ENCODE peak calls at places on chromosomes 4 and X, in nine cellular contexts. W, U, L, F, O, B, R, Y and J are unnamed samples.

GRCh38 chrX:39813631-39814246 is 284.0 kb downstream of the BCOR start:
- ATAC-seq in L (peak; percentile 9), F (peak; percentile 36), B (peak; percentile 90), R (no peak), Y (no peak), O (no peak), U (peak; percentile 91), W (peak; percentile 61), J (peak; percentile 80)

GRCh38 chr4:51999250-51999649 is 20.9 kb downstream of the LRRC66 start:
- ATAC-seq in W (no peak), L (no peak), R (no peak), B (peak; percentile 62), Y (no peak), O (no peak), U (no peak), F (no peak), J (no peak)

GRCh38 chr4:7894677-7895181 is 44.9 kb downstream of the AFAP1 start:
- ATAC-seq in L (no peak), Y (no peak), W (no peak), U (peak; percentile 25), R (no peak), F (no peak), O (no peak), B (no peak), J (no peak)

GRCh38 chr4:54063224-54063623 is 1.2 kb downstream of the CHIC2 start:
- ATAC-seq in W (no peak), R (no peak), F (peak; percentile 20), U (no peak), Y (no peak), B (no peak), L (peak; percentile 6), O (no peak), J (no peak)

GRCh38 chr4:886244-886643 is 45.9 kb downstream of the GAK start:
- ATAC-seq in O (no peak), L (no peak), B (no peak), U (no peak), W (no peak), R (no peak), Y (no peak), F (no peak), J (no peak)

GRCh38 chrX:101452051-101452450 is 33.2 kb upstream of the ARMCX4 start:
- ATAC-seq in O (no peak), L (no peak), R (no peak), U (no peak), Y (no peak), F (no peak), W (no peak), B (no peak), J (no peak)

GRCh38 chr4:123419885-123420743 is 23.5 kb downstream of the SPRY1 start:
- ATAC-seq in L (no peak), B (no peak), F (no peak), O (no peak), U (no peak), Y (no peak), W (no peak), R (peak; percentile 18), J (no peak)

GRCh38 chrX:110204986-110205385 is 112.9 kb downstream of the AMMECR1 start:
- ATAC-seq in L (no peak), W (no peak), F (peak; percentile 44), U (no peak), R (no peak), O (no peak), B (no peak), Y (no peak), J (no peak)

GRCh38 chr4:688695-689497 is at the start of gene SLC49A3:
- ATAC-seq in U (peak; percentile 35), Y (peak; percentile 17), W (peak; percentile 8), L (peak; percentile 18), F (no peak), O (peak; percentile 15), B (peak; percentile 35), R (peak; percentile 32), J (peak; percentile 8)

DNA sequence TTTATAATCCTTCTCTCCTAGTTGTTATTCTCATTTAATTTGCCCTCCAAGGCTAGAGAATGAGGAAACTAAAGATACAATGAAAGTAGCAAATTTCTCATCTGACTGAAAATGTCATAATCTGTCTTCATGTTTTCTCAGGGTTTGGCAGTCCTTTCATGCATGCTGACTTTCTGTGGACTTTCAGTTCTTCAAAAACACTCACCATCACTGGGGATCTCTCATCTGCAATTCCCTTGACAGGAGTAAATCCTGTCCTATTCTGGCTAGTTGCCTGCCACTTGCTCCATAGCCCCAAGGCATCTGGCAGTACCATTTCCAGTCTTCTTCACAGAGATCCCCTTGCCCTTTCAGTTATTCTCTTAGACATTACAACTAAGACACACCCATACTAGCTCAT is 449.8 kb upstream of the KLHL4 start:
- ATAC-seq in F (no peak), Y (no peak), O (no peak), R (no peak), B (no peak), L (no peak), W (no peak), U (no peak), J (no peak)
- H3K27me3 ChIP-seq in F (no peaks in the 10 kb centered on the region), Y (no peaks in the 10 kb centered on the region), O (no peaks in the 10 kb centered on the region), R (no peaks in the 10 kb centered on the region), B (no peaks in the 10 kb centered on the region), L (no peaks in the 10 kb centered on the region), W (no peaks in the 10 kb centered on the region), U (no peaks in the 10 kb centered on the region), J (no peaks in the 10 kb centered on the region)

DNA sequence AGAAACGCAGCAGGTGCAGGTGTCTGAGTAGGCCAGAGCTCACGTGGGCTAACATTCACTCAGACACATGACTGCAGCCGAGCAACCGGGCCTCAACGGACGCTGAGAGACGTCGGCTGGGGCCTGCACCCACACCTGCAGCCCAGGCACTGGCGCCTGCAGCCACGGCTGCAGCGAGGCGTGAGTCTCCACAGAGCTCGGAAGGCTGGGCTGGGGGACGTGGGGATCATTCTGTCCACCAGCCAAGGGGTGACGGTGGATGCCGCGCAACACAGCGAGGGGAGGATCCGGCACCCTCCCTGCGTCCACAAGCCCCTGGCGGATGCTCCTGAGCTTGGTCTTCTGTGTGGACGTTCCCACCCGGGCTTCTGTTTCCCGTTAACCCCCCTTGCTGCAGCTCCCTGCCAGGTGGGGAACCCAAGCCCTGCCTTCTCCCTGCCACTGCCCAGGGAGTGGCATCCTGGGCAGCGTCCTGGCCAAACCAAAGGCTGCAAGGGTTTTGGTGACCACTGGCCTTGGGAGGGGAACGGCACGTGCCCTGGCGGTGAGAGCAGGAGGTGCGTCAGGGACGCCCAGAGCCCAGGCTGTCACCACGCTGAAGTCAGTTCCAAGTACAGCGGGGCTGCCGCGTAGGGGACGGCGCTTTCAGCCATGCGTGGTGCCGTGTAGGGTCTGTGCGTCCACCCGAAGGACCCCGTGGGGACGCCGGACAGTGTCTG is 16.3 kb downstream of the PPP2R3B start:
- ATAC-seq in L (no peak), R (no peak), W (no peak), F (no peak), B (peak; percentile 22), U (peak; percentile 54), O (no peak), Y (no peak), J (no peak)
- H3K4me3 ChIP-seq in L (no peak overlapping the region), R (no peak overlapping the region), W (no peak overlapping the region), F (no peak overlapping the region), B (no peak overlapping the region), U (no peak overlapping the region), O (no peak overlapping the region), Y (no peak overlapping the region), J (no peak overlapping the region)

DNA sequence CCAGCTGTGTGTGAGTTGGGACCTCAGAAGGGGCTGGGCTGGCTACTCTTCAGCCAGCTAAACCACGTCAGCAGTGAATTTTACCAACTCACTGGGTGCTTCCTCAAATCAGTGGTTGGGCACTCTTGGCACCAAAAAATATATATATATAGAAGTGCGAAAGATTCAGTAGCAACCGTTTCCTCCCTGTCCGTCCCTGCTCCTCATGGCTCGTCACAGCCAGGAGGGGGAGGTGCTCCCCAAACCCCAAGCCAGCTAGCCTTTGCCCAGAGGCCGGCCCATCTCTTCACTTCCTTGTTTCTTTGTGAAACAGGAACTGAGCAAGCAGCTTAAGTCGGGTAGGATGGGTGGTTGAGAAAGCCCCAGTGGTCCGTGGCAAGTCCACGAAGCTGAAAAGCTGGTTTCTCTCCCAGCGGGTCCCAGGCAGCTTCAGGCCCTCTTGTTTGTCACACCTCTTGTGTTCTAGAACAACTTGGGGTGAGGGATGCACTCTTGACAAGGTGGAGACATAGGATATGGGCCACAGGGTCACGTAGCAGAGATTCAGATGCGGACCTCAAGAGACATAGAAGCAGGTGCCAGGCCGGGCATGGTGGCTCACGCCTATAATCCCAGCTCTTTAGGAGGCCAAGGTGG is 6.8 kb upstream of the SASH3 start:
- ATAC-seq in R (no peak), U (peak; percentile 72), Y (peak; percentile 69), W (peak; percentile 55), O (no peak), L (peak; percentile 72), B (peak; percentile 26), F (no peak), J (peak; percentile 48)
- H3K27me3 ChIP-seq in R (no peaks in the 10 kb centered on the region), U (no peaks in the 10 kb centered on the region), Y (no peaks in the 10 kb centered on the region), W (no peaks in the 10 kb centered on the region), O (no peaks in the 10 kb centered on the region), L (no peaks in the 10 kb centered on the region), B (no peaks in the 10 kb centered on the region), F (no peaks in the 10 kb centered on the region), J (no peaks in the 10 kb centered on the region)

GRCh38 chr4:39394706-39395105 is 12.0 kb upstream of the KLB start:
- ATAC-seq in F (no peak), O (no peak), W (no peak), R (no peak), Y (no peak), B (no peak), U (no peak), L (no peak), J (no peak)
- H3K4me3 ChIP-seq in F (no peak overlapping the region), O (no peak overlapping the region), W (no peak overlapping the region), R (no peak overlapping the region), Y (no peak overlapping the region), B (no peak overlapping the region), U (no peak overlapping the region), L (no peak overlapping the region), J (no peak overlapping the region)

GRCh38 chr4:80266267-80266901 is at the start of gene FGF5:
- ATAC-seq in U (peak; percentile 55), O (no peak), L (peak; percentile 76), B (peak; percentile 70), W (peak; percentile 68), Y (peak; percentile 48), F (peak; percentile 73), R (no peak), J (peak; percentile 90)

GRCh38 chr4:80268081-80268823 is 1.8 kb downstream of the FGF5 start:
- ATAC-seq in U (no peak), F (peak; percentile 5), B (no peak), O (no peak), L (no peak), Y (no peak), R (no peak), W (peak; percentile 40), J (no peak)

GRCh38 chr4:80268936-80269335 is 2.5 kb downstream of the FGF5 start:
- ATAC-seq in W (no peak), U (no peak), B (no peak), F (no peak), O (no peak), Y (no peak), L (no peak), R (no peak), J (no peak)

GRCh38 chr4:80265571-80266266 is 745 bp upstream of the FGF5 start:
- ATAC-seq in U (no peak), B (peak; percentile 42), L (peak; percentile 25), Y (no peak), W (no peak), R (no peak), O (no peak), F (peak; percentile 24), J (peak; percentile 15)

GRCh38 chr4:80266902-80267380 is 477 bp downstream of the FGF5 start:
- ATAC-seq in B (peak; percentile 43), U (peak; percentile 22), L (peak; percentile 60), Y (peak; percentile 41), O (no peak), F (peak; percentile 64), W (peak; percentile 12), R (no peak), J (peak; percentile 39)
- H3K27me3 ChIP-seq in B (peaks cover 9% of the 10 kb centered on the region), U (peaks cover 5% of the 10 kb centered on the region), L (peaks cover 98% of the 10 kb centered on the region), Y (peaks cover 14% of the 10 kb centered on the region), O (peaks cover 48% of the 10 kb centered on the region), F (no peaks in the 10 kb centered on the region), W (peaks cover 7% of the 10 kb centered on the region), R (peaks cover 11% of the 10 kb centered on the region), J (peaks cover 58% of the 10 kb centered on the region)